ENCODE peak calls at places on chromosomes 13 and 19, in six cellular contexts. H is upper lobe of left lung, P is GM12878, M is A549, B is HepG2, R is K562. S is an unnamed sample.

GRCh38 chr13:84136582-84136981 is 254.3 kb upstream of the SLITRK1 start:
- ATAC-seq in R (no peak), M (no peak), P (peak), H (no peak), B (no peak), S (no peak)

GRCh38 chr13:26074706-26075105 is 22.9 kb upstream of the SHISA2 start:
- ATAC-seq in H (no peak), B (peak), P (no peak), M (peak), R (no peak), S (no peak)

GRCh38 chr13:25468330-25469178 is 96.8 kb downstream of the ATP8A2 start:
- ATAC-seq in P (no peak), R (peak), H (peak), M (peak), B (no peak), S (no peak)

GRCh38 chr19:9295411-9295849 is 14.2 kb downstream of the ZNF699 start:
- ATAC-seq in P (no peak), B (no peak), H (no peak), M (no peak), R (no peak), S (no peak)

GRCh38 chr19:40724848-40725247 is 7.9 kb downstream of the ITPKC start:
- ATAC-seq in H (no peak), B (no peak), M (peak), P (no peak), R (no peak), S (no peak)

GRCh38 chr19:6198896-6199239 is 63.4 kb downstream of the ACSBG2 start:
- ATAC-seq in R (peak), H (no peak), P (peak), B (no peak), M (peak), S (no peak)

GRCh38 chr19:32682317-32682716 is 6.7 kb downstream of the RGS9BP start:
- ATAC-seq in P (no peak), H (no peak), B (no peak), R (no peak), M (no peak), S (no peak)

GRCh38 chr13:51839711-51840110 is 5.3 kb downstream of the TMEM272 start:
- ATAC-seq in H (no peak), P (no peak), M (no peak), R (no peak), B (no peak), S (no peak)

GRCh38 chr13:109602356-109602755 is 184.0 kb downstream of the IRS2 start:
- ATAC-seq in P (no peak), H (no peak), M (no peak), B (no peak), R (no peak), S (no peak)

DNA sequence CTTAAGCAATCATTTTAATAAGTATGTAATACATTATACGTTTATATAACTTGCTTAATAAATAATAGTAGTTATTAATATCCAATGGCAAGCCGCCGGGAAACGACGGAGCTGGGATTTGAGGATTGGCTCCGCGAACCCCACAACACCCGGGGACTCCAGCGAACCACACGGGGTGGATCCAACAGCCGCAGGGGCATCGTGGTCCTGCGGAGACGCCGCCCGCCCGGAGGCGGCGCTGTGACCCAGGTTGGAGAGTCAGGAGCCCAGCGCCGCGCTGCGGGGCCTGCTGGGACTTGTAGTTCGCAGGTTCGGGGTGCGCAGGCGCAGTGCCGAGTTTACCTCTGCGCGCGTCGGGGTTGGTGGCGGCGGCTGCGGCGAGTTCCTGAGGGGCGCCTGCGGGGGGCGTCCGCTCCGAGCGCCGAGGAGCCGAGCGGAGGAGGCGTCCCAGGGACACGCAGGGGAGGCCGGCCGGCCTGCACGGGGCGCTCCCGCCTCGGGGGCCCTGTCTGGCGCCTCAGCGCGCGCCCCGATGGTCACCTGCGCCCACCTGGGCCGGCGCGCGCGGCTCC is at the start of gene ZNF554:
- ATAC-seq in H (peak), P (peak), B (peak), M (peak), R (peak), S (peak)
- TF ChIP-seq EP300 in H (no peak), P (peak), B (no peak), M (no peak), R (peak), S (no peak)

GRCh38 chr13:31044658-31045620 is 112.5 kb downstream of the TEX26 start:
- ATAC-seq in M (no peak), H (no peak), P (peak), R (no peak), B (peak), S (no peak)

GRCh38 chr13:31045621-31046081 is 113.2 kb downstream of the TEX26 start:
- ATAC-seq in R (peak), H (peak), B (peak), P (peak), M (peak), S (peak)

GRCh38 chr13:31042084-31042483 is 109.6 kb downstream of the TEX26 start:
- ATAC-seq in H (no peak), M (no peak), B (no peak), P (no peak), R (no peak), S (no peak)

GRCh38 chr13:31042501-31043165 is 110.2 kb downstream of the TEX26 start:
- ATAC-seq in B (no peak), H (no peak), R (no peak), P (no peak), M (no peak), S (no peak)

GRCh38 chr13:31043891-31044657 is 111.6 kb downstream of the TEX26 start:
- ATAC-seq in P (peak), H (peak), R (peak), B (peak), M (peak), S (peak)
- TF ChIP-seq EP300 in P (no peak), H (no peak), R (no peak), B (no peak), M (no peak), S (no peak)

GRCh38 chr13:34391071-34391470 is 551.0 kb upstream of the NBEA start:
- ATAC-seq in H (no peak), P (no peak), B (no peak), M (no peak), R (no peak), S (no peak)
- TF ChIP-seq EP300 in H (no peak), P (no peak), B (no peak), M (no peak), R (no peak), S (no peak)

GRCh38 chr13:40399756-40400155 is 266.7 kb downstream of the FOXO1 start:
- ATAC-seq in H (no peak), B (no peak), M (no peak), P (no peak), R (no peak), S (no peak)
- TF ChIP-seq EP300 in H (no peak), B (no peak), M (no peak), P (no peak), R (no peak), S (no peak)

DNA sequence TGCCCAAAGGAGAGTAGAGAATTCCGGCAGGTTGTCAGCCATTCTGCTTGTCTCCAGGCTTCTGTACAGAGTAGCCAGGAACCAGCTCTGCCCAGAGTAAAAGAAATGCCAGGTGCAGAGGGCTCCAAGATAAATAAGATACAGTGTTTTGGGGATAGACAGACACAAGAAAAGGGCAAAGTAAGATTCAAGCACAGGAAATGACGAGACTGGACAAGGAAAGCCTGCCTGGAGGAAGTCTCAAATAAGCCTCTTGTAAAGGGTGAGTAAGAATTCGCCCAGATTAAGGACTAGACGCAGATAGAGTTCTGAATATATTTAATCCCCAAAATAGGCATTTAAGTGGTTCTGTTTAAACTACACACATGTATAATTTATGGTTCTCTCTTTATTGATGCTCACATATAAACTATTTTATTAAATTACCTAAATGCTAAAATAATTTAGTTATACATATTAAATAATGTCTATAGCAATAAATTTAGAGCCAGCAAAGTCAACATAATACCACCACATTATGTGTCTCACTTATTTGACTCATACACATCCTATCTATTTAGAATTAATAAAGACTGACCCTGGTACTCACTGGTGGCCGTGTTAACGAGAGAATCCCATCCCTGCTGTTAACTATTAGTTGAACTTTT is 98.4 kb upstream of the RAP2A start:
- ATAC-seq in M (no peak), R (no peak), H (no peak), P (no peak), B (no peak), S (no peak)
- TF ChIP-seq EP300 in M (no peak), R (no peak), H (no peak), P (no peak), B (no peak), S (no peak)

DNA sequence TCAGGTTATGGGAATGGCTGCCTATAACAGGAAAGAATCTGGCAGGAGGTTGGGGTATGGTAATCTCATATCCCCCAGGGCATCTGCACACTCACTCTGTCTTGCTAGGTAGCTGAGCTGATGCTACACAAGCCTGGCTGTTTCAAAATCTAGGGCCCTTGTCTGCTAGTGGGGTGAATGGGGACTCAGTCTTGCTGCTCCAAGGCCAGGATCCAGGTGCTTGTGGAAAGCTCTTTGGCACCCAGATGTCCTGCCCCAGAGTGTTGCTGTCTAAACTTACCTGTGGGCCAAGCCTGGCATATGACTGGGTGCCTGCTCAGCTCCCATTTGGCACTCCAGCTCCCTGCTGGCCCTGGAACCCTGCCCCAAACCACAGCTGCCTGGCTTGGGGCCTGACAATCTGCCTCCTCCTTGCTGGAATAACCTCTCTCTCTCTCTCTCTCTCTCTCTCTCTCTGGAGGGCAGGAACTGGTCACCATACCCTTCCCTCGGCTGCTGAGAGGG is 158.1 kb upstream of the TSC22D1 start:
- ATAC-seq in B (no peak), H (no peak), M (no peak), P (no peak), R (no peak), S (no peak)
- TF ChIP-seq EP300 in B (no peak), H (no peak), M (no peak), P (no peak), R (no peak), S (no peak)

GRCh38 chr19:2270157-2270571 is 11.8 kb downstream of the PEAK3 start:
- ATAC-seq in P (no peak), R (peak), B (no peak), H (peak), M (no peak), S (no peak)

GRCh38 chr19:2268480-2268830 is 12.2 kb upstream of the JSRP1 start:
- ATAC-seq in H (no peak), R (no peak), P (no peak), B (no peak), M (no peak), S (no peak)

GRCh38 chr19:2270572-2271515 is 11.1 kb downstream of the PEAK3 start:
- ATAC-seq in P (peak), H (peak), R (peak), M (peak), B (peak), S (peak)

GRCh38 chr19:2268861-2269243 is 12.6 kb upstream of the JSRP1 start:
- ATAC-seq in B (no peak), M (no peak), H (no peak), R (no peak), P (no peak), S (no peak)

GRCh38 chr19:2269244-2270156 is 12.5 kb downstream of the PEAK3 start:
- ATAC-seq in R (peak), H (peak), M (peak), B (peak), P (peak), S (peak)
- TF ChIP-seq EP300 in R (no peak), H (no peak), M (no peak), B (peak), P (no peak), S (no peak)

GRCh38 chr13:87667686-87668085 is 3.5 kb upstream of the SLITRK5 start:
- ATAC-seq in R (no peak), M (no peak), B (no peak), H (no peak), P (no peak), S (no peak)
- TF ChIP-seq EP300 in R (no peak), M (no peak), B (no peak), H (no peak), P (no peak), S (no peak)

GRCh38 chr19:4852484-4852883 is 15.0 kb downstream of the PLIN3 start:
- ATAC-seq in M (peak), H (no peak), R (peak), B (no peak), P (no peak), S (no peak)
- TF ChIP-seq EP300 in M (no peak), H (no peak), R (no peak), B (no peak), P (no peak), S (no peak)

GRCh38 chr13:31772231-31772630 is 32.9 kb downstream of the RXFP2 start:
- ATAC-seq in R (no peak), B (no peak), H (no peak), P (no peak), M (no peak), S (no peak)
- TF ChIP-seq EP300 in R (no peak), B (no peak), H (no peak), P (no peak), M (no peak), S (no peak)